ENCODE peak calls at places on chromosomes 7 and 10, in nine cellular contexts. T is CD8-positive, alpha-beta T cell; P is BJ; O is hippocampal formation; R is A549; M is NCI-H1105 treated with DMSO at 0.1 percent for 48 hours; X is fibroblast of mammary gland; Y is left cardiac atrium; Z is choroid plexus epithelial cell. L is an unnamed sample.
A peak's percentile ranks its signal among the peaks of the same experiment; 100 is the strongest.

GRCh38 chr10:95196053-95196452 is 2.0 kb downstream of the ACSM6 start:
- DNase-seq in T (no peak), P (no peak), O (peak; percentile 58), R (no peak), M (no peak), X (no peak), Y (no peak), Z (no peak), L (no peak)

GRCh38 chr7:75892634-75893272 is 13.9 kb downstream of the RHBDD2 start:
- DNase-seq in T (no peak), P (no peak), O (no peak), R (no peak), M (no peak), X (peak; percentile 47), Y (peak; percentile 63), Z (peak; percentile 33), L (no peak)

GRCh38 chr10:84308021-84308420 is 20.4 kb upstream of the CCSER2 start:
- DNase-seq in T (no peak), P (no peak), O (no peak), R (no peak), M (no peak), X (no peak), Y (no peak), Z (no peak), L (no peak)

GRCh38 chr10:88881922-88882645 is 2.0 kb downstream of the STAMBPL1 start:
- DNase-seq in T (no peak), P (no peak), O (no peak), R (no peak), M (no peak), X (no peak), Y (no peak), Z (no peak), L (no peak)

GRCh38 chr7:158816995-158817394 is 12.3 kb downstream of the ESYT2 start:
- DNase-seq in T (no peak), P (no peak), O (no peak), R (no peak), M (no peak), X (no peak), Y (no peak), Z (no peak), L (no peak)

GRCh38 chr10:3195706-3196105 is 23.1 kb upstream of the PITRM1 start:
- DNase-seq in T (no peak), P (no peak), O (no peak), R (no peak), M (no peak), X (no peak), Y (no peak), Z (no peak), L (no peak)

GRCh38 chr7:90625051-90625450 is 28.9 kb downstream of the CDK14 start:
- DNase-seq in T (no peak), P (no peak), O (no peak), R (no peak), M (no peak), X (peak; percentile 33), Y (no peak), Z (no peak), L (no peak)

GRCh38 chr7:26667514-26668133 is 196.8 kb downstream of the SKAP2 start:
- DNase-seq in T (peak; percentile 4), P (peak; percentile 66), O (peak; percentile 76), R (peak; percentile 94), M (peak; percentile 99), X (peak; percentile 95), Y (peak; percentile 51), Z (peak; percentile 95), L (no peak)

GRCh38 chr7:36627836-36628235 is 96.5 kb downstream of the AOAH start:
- DNase-seq in T (no peak), P (no peak), O (no peak), R (no peak), M (no peak), X (no peak), Y (no peak), Z (no peak), L (no peak)

GRCh38 chr10:47381427-47382379 is 2.4 kb downstream of the ZNF488 start:
- DNase-seq in T (no peak), P (no peak), O (peak; percentile 48), R (no peak), M (no peak), X (no peak), Y (no peak), Z (no peak), L (no peak)

GRCh38 chr7:56287429-56288138 is 171.4 kb upstream of the NUPR2 start:
- DNase-seq in T (no peak), P (no peak), O (peak; percentile 16), R (no peak), M (peak; percentile 39), X (no peak), Y (peak; percentile 45), Z (peak; percentile 1), L (peak; percentile 10)

GRCh38 chr7:30706316-30706715 is 24.1 kb upstream of the CRHR2 start:
- DNase-seq in T (no peak), P (no peak), O (no peak), R (no peak), M (no peak), X (no peak), Y (no peak), Z (no peak), L (no peak)

GRCh38 chr10:4981722-4982471 is 18.7 kb downstream of the AKR1C1 start:
- DNase-seq in T (no peak), P (no peak), O (no peak), R (peak; percentile 94), M (no peak), X (peak; percentile 69), Y (peak; percentile 33), Z (peak; percentile 74), L (no peak)

GRCh38 chr10:49527061-49527460 is 11.9 kb downstream of the ERCC6 start:
- DNase-seq in T (no peak), P (no peak), O (no peak), R (no peak), M (no peak), X (no peak), Y (no peak), Z (no peak), L (no peak)

GRCh38 chr7:155439311-155440017 is 18.5 kb upstream of the EN2 start:
- DNase-seq in T (no peak), P (no peak), O (no peak), R (no peak), M (no peak), X (no peak), Y (no peak), Z (no peak), L (no peak)

GRCh38 chr7:57423768-57424167 is 26.2 kb upstream of the ZNF716 start:
- DNase-seq in T (no peak), P (no peak), O (no peak), R (no peak), M (no peak), X (no peak), Y (no peak), Z (no peak), L (no peak)

GRCh38 chr7:28280516-28280915 is 99.9 kb upstream of the JAZF1 start:
- DNase-seq in T (no peak), P (no peak), O (no peak), R (no peak), M (peak; percentile 40), X (no peak), Y (no peak), Z (no peak), L (no peak)

GRCh38 chr10:120981601-120982381 is 130.6 kb downstream of the WDR11 start:
- DNase-seq in T (no peak), P (no peak), O (no peak), R (no peak), M (no peak), X (no peak), Y (no peak), Z (no peak), L (no peak)

GRCh38 chr7:3861941-3862340 is 560.9 kb downstream of the SDK1 start:
- DNase-seq in T (no peak), P (peak; percentile 4), O (no peak), R (no peak), M (no peak), X (peak; percentile 51), Y (peak; percentile 34), Z (peak; percentile 78), L (no peak)

GRCh38 chr7:107355616-107356015 is 114.2 kb upstream of the GPR22 start:
- DNase-seq in T (no peak), P (peak; percentile 20), O (no peak), R (no peak), M (no peak), X (peak; percentile 6), Y (no peak), Z (peak; percentile 14), L (no peak)

GRCh38 chr7:129762387-129762969 is 151.0 kb downstream of the NRF1 start:
- DNase-seq in T (no peak), P (no peak), O (no peak), R (no peak), M (no peak), X (no peak), Y (no peak), Z (no peak), L (no peak)

GRCh38 chr10:110529596-110530011 is 31.9 kb downstream of the DUSP5 start:
- DNase-seq in T (no peak), P (no peak), O (no peak), R (no peak), M (no peak), X (no peak), Y (no peak), Z (no peak), L (no peak)

L was measured in ascending aorta.